ENCODE peak calls at places on chromosomes 5 and 9, in nine cellular contexts. T is left lobe of liver, N is non-pigmented ciliary epithelial cell, Y is WERI-Rb-1, L is A549, H is GM10248, I is LHCN-M2, B is endodermal cell, P is T-helper 17 cell. E is an unnamed sample.

GRCh38 chr5:140038373-140038957 is 4.6 kb downstream of the NRG2 start:
- DNase-seq in T (no peak), N (peak; percentile 18), Y (no peak), L (no peak), H (peak; percentile 39), I (peak; percentile 8), B (peak; percentile 67), P (no peak), E (peak; percentile 44)

GRCh38 chr9:91809581-91810285 is 140.3 kb downstream of the ROR2 start:
- DNase-seq in T (peak; percentile 23), N (no peak), Y (no peak), L (no peak), H (no peak), I (no peak), B (peak; percentile 40), P (no peak), E (no peak)

GRCh38 chr5:31900296-31900865 is 261.4 kb downstream of the PDZD2 start:
- DNase-seq in T (no peak), N (no peak), Y (no peak), L (no peak), H (no peak), I (no peak), B (peak; percentile 24), P (no peak), E (no peak)

GRCh38 chr5:15499528-15500325 is at the start of gene FBXL7:
- DNase-seq in T (peak; percentile 58), N (no peak), Y (peak; percentile 87), L (peak; percentile 28), H (peak; percentile 13), I (peak; percentile 79), B (peak; percentile 93), P (no peak), E (peak; percentile 55)

GRCh38 chr5:151662805-151663204 is 23.9 kb downstream of the SPARC start:
- DNase-seq in T (no peak), N (no peak), Y (no peak), L (no peak), H (peak; percentile 37), I (no peak), B (no peak), P (no peak), E (no peak)

GRCh38 chr9:6757988-6758417 is 230 bp downstream of the KDM4C start:
- DNase-seq in T (no peak), N (no peak), Y (no peak), L (no peak), H (peak; percentile 96), I (no peak), B (peak; percentile 99), P (peak; percentile 91), E (no peak)

GRCh38 chr9:70496244-70496643 is 81.8 kb upstream of the KLF9 start:
- DNase-seq in T (no peak), N (no peak), Y (no peak), L (no peak), H (no peak), I (no peak), B (no peak), P (no peak), E (no peak)

GRCh38 chr9:104412238-104412637 is 91.8 kb upstream of the OR13F1 start:
- DNase-seq in T (no peak), N (no peak), Y (no peak), L (no peak), H (no peak), I (peak; percentile 19), B (no peak), P (no peak), E (no peak)

GRCh38 chr9:121286973-121287721 is 19.2 kb downstream of the GSN start:
- DNase-seq in T (no peak), N (peak; percentile 85), Y (peak; percentile 85), L (peak; percentile 97), H (no peak), I (peak; percentile 99), B (peak; percentile 96), P (no peak), E (no peak)

GRCh38 chr5:2709996-2710689 is 41.3 kb downstream of the IRX2 start:
- DNase-seq in T (no peak), N (no peak), Y (no peak), L (no peak), H (no peak), I (no peak), B (no peak), P (no peak), E (no peak)

GRCh38 chr5:161342886-161343285 is 203.6 kb downstream of the GABRB2 start:
- DNase-seq in T (no peak), N (no peak), Y (no peak), L (no peak), H (no peak), I (no peak), B (no peak), P (no peak), E (no peak)

GRCh38 chr9:96441798-96442445 is 8.0 kb upstream of the HABP4 start:
- DNase-seq in T (no peak), N (no peak), Y (peak; percentile 28), L (no peak), H (peak; percentile 47), I (peak; percentile 28), B (no peak), P (no peak), E (peak; percentile 71)

GRCh38 chr5:16549491-16550233 is 67.1 kb downstream of the RETREG1 start:
- DNase-seq in T (no peak), N (no peak), Y (no peak), L (no peak), H (no peak), I (no peak), B (no peak), P (no peak), E (no peak)

GRCh38 chr5:663436-664342 is 29.5 kb downstream of the TPPP start:
- DNase-seq in T (peak; percentile 73), N (no peak), Y (no peak), L (no peak), H (no peak), I (no peak), B (no peak), P (no peak), E (no peak)

GRCh38 chr5:96374653-96375052 is 58.4 kb downstream of the PCSK1 start:
- DNase-seq in T (no peak), N (no peak), Y (no peak), L (no peak), H (no peak), I (no peak), B (no peak), P (no peak), E (no peak)

GRCh38 chr9:97237951-97238851 is 69.3 kb upstream of the CCDC180 start:
- DNase-seq in T (peak; percentile 88), N (peak; percentile 53), Y (peak; percentile 95), L (peak; percentile 65), H (peak; percentile 36), I (no peak), B (peak; percentile 91), P (peak; percentile 53), E (peak; percentile 26)

GRCh38 chr5:44387391-44387790 is 1.8 kb downstream of the FGF10 start:
- DNase-seq in T (no peak), N (no peak), Y (no peak), L (no peak), H (no peak), I (no peak), B (no peak), P (no peak), E (no peak)

GRCh38 chr9:78049484-78049883 is 17.9 kb upstream of the GNAQ start:
- DNase-seq in T (no peak), N (no peak), Y (no peak), L (no peak), H (no peak), I (no peak), B (no peak), P (no peak), E (no peak)

GRCh38 chr5:97071101-97071500 is 71.3 kb downstream of the LIX1 start:
- DNase-seq in T (no peak), N (no peak), Y (no peak), L (no peak), H (no peak), I (peak; percentile 83), B (no peak), P (no peak), E (no peak)

GRCh38 chr5:151523335-151523734 is 67.8 kb downstream of the FAT2 start:
- DNase-seq in T (no peak), N (peak; percentile 6), Y (peak; percentile 55), L (peak; percentile 75), H (peak; percentile 75), I (peak; percentile 54), B (peak; percentile 90), P (no peak), E (peak; percentile 47)

GRCh38 chr5:145856285-145856818 is 16.5 kb downstream of the GRXCR2 start:
- DNase-seq in T (no peak), N (no peak), Y (no peak), L (no peak), H (peak; percentile 13), I (peak; percentile 48), B (peak; percentile 96), P (no peak), E (no peak)

GRCh38 chr9:86955554-86955953 is 8.2 kb upstream of the GAS1 start:
- DNase-seq in T (no peak), N (no peak), Y (no peak), L (no peak), H (no peak), I (peak; percentile 79), B (no peak), P (no peak), E (no peak)

GRCh38 chr9:74284596-74284995 is 212.5 kb upstream of the RORB start:
- DNase-seq in T (no peak), N (no peak), Y (no peak), L (no peak), H (no peak), I (no peak), B (no peak), P (no peak), E (no peak)

E was measured in RPMI8226.